ENCODE peak calls at places on chromosomes 12 and 14, in four cellular contexts. V is Peyer's patch; J is activated T-cell treated with anti-CD3 and anti-CD28 coated beads, Interleukin-2, amount 50 U/mL, for 4 hours; A is H54. T is an unnamed sample.

GRCh38 chr12:123134265-123134664 is 16.6 kb downstream of the PITPNM2 start:
- DNase-seq in V (no peak), J (no peak), A (no peak), T (peak)

GRCh38 chr14:95136631-95137030 is 20.7 kb downstream of the DICER1 start:
- DNase-seq in V (no peak), J (no peak), A (no peak), T (no peak)

GRCh38 chr12:4112734-4113396 is 160.7 kb upstream of the CCND2 start:
- DNase-seq in V (no peak), J (no peak), A (no peak), T (peak)

GRCh38 chr14:91577632-91578233 is 67.6 kb upstream of the PPP4R3A start:
- DNase-seq in V (no peak), J (no peak), A (no peak), T (no peak)

GRCh38 chr12:89309815-89310214 is 42.5 kb downstream of the DUSP6 start:
- DNase-seq in V (no peak), J (no peak), A (no peak), T (no peak)

GRCh38 chr12:123050331-123050809 is 69.9 kb downstream of the ARL6IP4 start:
- DNase-seq in V (no peak), J (no peak), A (peak), T (peak)

GRCh38 chr12:68479261-68479581 is 131.5 kb upstream of the RAP1B start:
- DNase-seq in V (no peak), J (no peak), A (no peak), T (no peak)

GRCh38 chr14:90408713-90409112 is 11.9 kb downstream of the CALM1 start:
- DNase-seq in V (no peak), J (no peak), A (no peak), T (no peak)

GRCh38 chr12:80045594-80045993 is 53.7 kb upstream of the OTOGL start:
- DNase-seq in V (no peak), J (no peak), A (no peak), T (no peak)

GRCh38 chr14:72516936-72517408 is 376.9 kb downstream of the DPF3 start:
- DNase-seq in V (peak), J (peak), A (peak), T (peak)